ENCODE peak calls at places on chromosomes 2 and 18, in ten cellular contexts. M, A, D, R, F, Y, O, W, B and U are unnamed samples. For H3K27me3, the result is how much of the 10 kb centered on the place peaks cover.

GRCh38 chr2:185291035-185291647 is 447.5 kb upstream of the FSIP2 start:
- DNase-seq in M (no peak), A (peak), D (no peak), R (peak), F (no peak), Y (peak), O (peak), W (no peak), B (no peak), U (no peak)

GRCh38 chr2:101305044-101305443 is 3.5 kb downstream of the RNF149 start:
- DNase-seq in M (no peak), A (no peak), D (no peak), R (peak), F (no peak), Y (no peak), O (no peak), W (no peak), B (no peak), U (no peak)

GRCh38 chr2:15845737-15846405 is 94.5 kb upstream of the MYCN start:
- DNase-seq in M (no peak), A (no peak), D (no peak), R (no peak), F (no peak), Y (no peak), O (no peak), W (no peak), B (no peak), U (no peak)

GRCh38 chr2:174971868-174972781 is 33.1 kb downstream of the CHN1 start:
- DNase-seq in M (no peak), A (no peak), D (no peak), R (peak), F (no peak), Y (peak), O (peak), W (no peak), B (no peak), U (no peak)

GRCh38 chr2:178345951-178346350 is 105.0 kb downstream of the PRKRA start:
- DNase-seq in M (no peak), A (no peak), D (no peak), R (peak), F (no peak), Y (no peak), O (no peak), W (no peak), B (no peak), U (no peak)

GRCh38 chr2:23900133-23900926 is 26.6 kb downstream of the ATAD2B start:
- DNase-seq in M (no peak), A (no peak), D (no peak), R (peak), F (no peak), Y (peak), O (peak), W (no peak), B (no peak), U (no peak)

GRCh38 chr2:55155764-55156221 is 76.3 kb downstream of the CLHC1 start:
- DNase-seq in M (no peak), A (no peak), D (no peak), R (peak), F (no peak), Y (no peak), O (no peak), W (no peak), B (no peak), U (no peak)

GRCh38 chr2:54704238-54704637 is 19.2 kb upstream of the EML6 start:
- DNase-seq in M (no peak), A (no peak), D (no peak), R (no peak), F (no peak), Y (no peak), O (no peak), W (no peak), B (no peak), U (no peak)

GRCh38 chr2:105409717-105410116 is 10.9 kb upstream of the FHL2 start:
- DNase-seq in M (no peak), A (no peak), D (peak), R (peak), F (peak), Y (no peak), O (peak), W (no peak), B (peak), U (no peak)

GRCh38 chr2:38590053-38590452 is 12.7 kb downstream of the HNRNPLL start:
- DNase-seq in M (no peak), A (no peak), D (no peak), R (peak), F (no peak), Y (no peak), O (no peak), W (no peak), B (no peak), U (no peak)

GRCh38 chr2:192051533-192051932 is 143.2 kb downstream of the TMEFF2 start:
- DNase-seq in M (no peak), A (no peak), D (no peak), R (no peak), F (no peak), Y (no peak), O (no peak), W (no peak), B (no peak), U (no peak)

GRCh38 chr2:11679491-11680130 is 9.6 kb upstream of the NTSR2 start:
- DNase-seq in M (no peak), A (no peak), D (no peak), R (no peak), F (no peak), Y (no peak), O (no peak), W (no peak), B (peak), U (no peak)

GRCh38 chr2:216283038-216283900 is 89.0 kb downstream of the MARCHF4 start:
- DNase-seq in M (peak), A (peak), D (no peak), R (no peak), F (no peak), Y (no peak), O (no peak), W (no peak), B (no peak), U (no peak)

GRCh38 chr18:21682276-21683051 is 22.1 kb downstream of the ABHD3 start:
- DNase-seq in M (peak), A (no peak), D (no peak), R (peak), F (no peak), Y (no peak), O (no peak), W (no peak), B (no peak), U (peak)

GRCh38 chr2:3527886-3528785 is 8.8 kb upstream of the ADI1 start:
- DNase-seq in M (no peak), A (no peak), D (no peak), R (no peak), F (no peak), Y (no peak), O (no peak), W (no peak), B (no peak), U (no peak)

GRCh38 chr2:68943581-68944568 is 8.8 kb downstream of the GKN2 start:
- DNase-seq in M (peak), A (peak), D (no peak), R (peak), F (peak), Y (peak), O (peak), W (no peak), B (peak), U (peak)

GRCh38 chr2:149819356-149819957 is 231.9 kb upstream of the MMADHC start:
- DNase-seq in M (no peak), A (peak), D (no peak), R (no peak), F (no peak), Y (no peak), O (no peak), W (no peak), B (no peak), U (no peak)

GRCh38 chr2:19670303-19670702 is 231.5 kb downstream of the TTC32 start:
- DNase-seq in M (no peak), A (no peak), D (no peak), R (no peak), F (no peak), Y (no peak), O (no peak), W (no peak), B (no peak), U (no peak)
- H3K27me3 ChIP-seq in M (under half), A (under half), D (under half), R (under half), F (under half), Y (under half), O (under half), W (under half), B (under half), U (under half)

GRCh38 chr18:907171-907879 is 2.7 kb downstream of the ADCYAP1 start:
- DNase-seq in M (no peak), A (peak), D (no peak), R (peak), F (no peak), Y (no peak), O (no peak), W (no peak), B (no peak), U (no peak)

GRCh38 chr18:905307-905947 is 756 bp downstream of the ADCYAP1 start:
- DNase-seq in M (no peak), A (peak), D (no peak), R (no peak), F (no peak), Y (no peak), O (no peak), W (no peak), B (no peak), U (no peak)

GRCh38 chr18:906416-907170 is 1.9 kb downstream of the ADCYAP1 start:
- DNase-seq in M (no peak), A (peak), D (no peak), R (peak), F (no peak), Y (no peak), O (no peak), W (no peak), B (no peak), U (no peak)

GRCh38 chr18:904135-905090 is at the start of gene ADCYAP1:
- DNase-seq in M (no peak), A (peak), D (no peak), R (peak), F (no peak), Y (no peak), O (no peak), W (no peak), B (no peak), U (no peak)

DNA sequence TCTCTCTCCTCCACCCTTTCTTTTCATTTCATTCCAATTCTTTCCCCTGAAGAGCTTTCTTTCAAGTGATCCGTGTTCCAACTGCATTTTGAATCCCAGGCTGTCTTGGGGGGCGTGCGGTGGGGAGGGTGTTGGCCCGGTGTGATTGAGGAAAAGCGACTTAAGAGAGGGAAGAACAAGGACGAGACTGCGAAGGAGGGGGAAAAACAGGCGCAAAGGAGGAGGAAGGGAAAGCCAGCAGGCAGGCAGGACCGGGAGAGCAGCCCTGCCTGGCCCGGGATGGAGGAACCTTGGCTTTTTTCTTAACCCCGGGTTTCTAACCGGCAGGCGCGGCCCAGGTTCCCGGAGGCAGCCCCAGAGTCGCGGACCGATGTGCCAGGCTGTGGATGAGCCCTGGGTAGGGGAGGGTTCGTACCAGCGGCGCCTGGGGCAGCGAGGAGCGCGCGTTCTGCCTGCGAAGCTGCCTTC is 1.3 kb downstream of the ADCYAP1 start:
- DNase-seq in M (no peak), A (peak), D (no peak), R (no peak), F (no peak), Y (no peak), O (no peak), W (no peak), B (no peak), U (no peak)
- H3K27me3 ChIP-seq in M (under half), A (half or more), D (under half), R (half or more), F (under half), Y (half or more), O (half or more), W (half or more), B (under half), U (under half)

DNA sequence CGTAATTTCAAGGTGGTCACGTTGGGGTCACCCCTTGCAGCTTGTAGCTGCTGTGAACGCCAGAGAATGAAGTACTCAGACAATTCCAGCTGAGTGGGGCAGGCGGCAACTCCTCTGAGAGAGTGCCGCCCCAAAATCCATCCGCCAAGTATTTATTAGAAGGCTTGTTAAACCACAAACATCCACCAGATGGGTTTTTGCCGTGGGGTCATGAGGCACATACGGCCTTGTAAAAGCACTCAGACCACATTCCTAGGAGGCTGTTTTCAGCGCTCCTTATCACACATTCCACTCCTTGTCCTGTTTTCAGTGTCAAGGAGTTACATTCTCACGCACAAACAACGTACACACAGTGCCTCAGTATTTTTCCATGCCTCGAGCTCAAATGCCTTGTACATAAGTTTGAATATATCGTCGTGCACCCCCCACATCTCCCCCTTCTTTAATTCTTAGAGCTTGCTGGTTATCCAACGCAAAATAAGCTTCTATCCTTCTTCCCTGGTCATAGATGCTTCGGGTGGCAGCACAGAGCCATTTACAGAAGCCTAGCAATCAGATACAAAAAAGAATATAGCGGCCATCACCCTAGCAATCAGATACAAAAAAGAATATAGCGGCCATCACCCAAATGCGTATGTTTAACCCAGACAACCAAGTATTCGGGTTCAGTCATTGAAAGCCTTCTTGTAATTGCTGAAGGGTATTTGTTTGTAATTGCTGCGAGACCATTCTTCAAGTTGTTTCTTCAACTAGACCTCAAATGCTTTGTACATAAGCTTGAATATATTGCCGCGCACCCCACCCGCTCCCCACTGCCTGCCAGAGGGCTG is 7.3 kb downstream of the ALPP start:
- DNase-seq in M (no peak), A (no peak), D (no peak), R (peak), F (no peak), Y (no peak), O (no peak), W (no peak), B (no peak), U (no peak)
- H3K27me3 ChIP-seq in M (under half), A (under half), D (under half), R (half or more), F (under half), Y (half or more), O (half or more), W (under half), B (under half), U (under half)

GRCh38 chr2:217372794-217373193 is 512.9 kb upstream of the TNP1 start:
- DNase-seq in M (no peak), A (no peak), D (no peak), R (no peak), F (no peak), Y (no peak), O (no peak), W (no peak), B (no peak), U (no peak)
- H3K27me3 ChIP-seq in M (under half), A (under half), D (under half), R (under half), F (under half), Y (under half), O (under half), W (under half), B (under half), U (under half)